ENCODE peak calls at places on chromosomes 12 and 14, in four cellular contexts. V is HepG2, B is Peyer's patch, K is NB4. H is an unnamed sample.

GRCh38 chr12:32944195-32944594 is 47.6 kb upstream of the PKP2 start:
- DNase-seq in V (no peak), B (no peak), K (no peak), H (no peak)

GRCh38 chr12:69689638-69690037 is 9.5 kb downstream of the BEST3 start:
- DNase-seq in V (no peak), B (no peak), K (no peak), H (no peak)

GRCh38 chr14:75249251-75249957 is 29.2 kb upstream of the FOS start:
- DNase-seq in V (no peak), B (peak), K (no peak), H (no peak)

GRCh38 chr12:33514893-33515292 is 75.3 kb upstream of the SYT10 start:
- DNase-seq in V (no peak), B (no peak), K (peak), H (peak)

GRCh38 chr12:126483145-126484068 is 1418.2 kb downstream of the AACS start:
- DNase-seq in V (no peak), B (no peak), K (no peak), H (no peak)

GRCh38 chr12:46219892-46220655 is 48.8 kb downstream of the SLC38A1 start:
- DNase-seq in V (peak), B (peak), K (peak), H (peak)

GRCh38 chr12:106301241-106301610 is 1.3 kb upstream of the TCP11L2 start:
- DNase-seq in V (no peak), B (no peak), K (no peak), H (no peak)

GRCh38 chr12:76274699-76275098 is 73.5 kb downstream of the BBS10 start:
- DNase-seq in V (no peak), B (no peak), K (no peak), H (peak)

GRCh38 chr12:32281098-32281497 is 118.3 kb upstream of the FGD4 start:
- DNase-seq in V (no peak), B (no peak), K (no peak), H (no peak)

GRCh38 chr12:69966409-69966808 is 141.4 kb downstream of the MYRFL start:
- DNase-seq in V (peak), B (no peak), K (no peak), H (no peak)

GRCh38 chr14:25803419-25804018 is 753.6 kb upstream of the STXBP6 start:
- DNase-seq in V (no peak), B (no peak), K (no peak), H (no peak)

GRCh38 chr12:102119674-102120563 is at the start of the genes NUP37 and PARPBP:
- DNase-seq in V (peak), B (peak), K (peak), H (peak)

GRCh38 chr12:51864701-51865469 is 16.4 kb upstream of the FIGNL2 start:
- DNase-seq in V (no peak), B (no peak), K (no peak), H (no peak)

GRCh38 chr12:15372313-15372712 is 50.0 kb downstream of the PTPRO start:
- DNase-seq in V (no peak), B (no peak), K (no peak), H (no peak)

GRCh38 chr12:26740991-26741390 is 92.0 kb downstream of the ITPR2 start:
- DNase-seq in V (no peak), B (no peak), K (no peak), H (no peak)

GRCh38 chr12:47604474-47604873 is 101.4 kb downstream of the RPAP3 start:
- DNase-seq in V (no peak), B (no peak), K (no peak), H (no peak)

GRCh38 chr12:108505121-108505520 is 10.0 kb upstream of the FICD start:
- DNase-seq in V (no peak), B (no peak), K (no peak), H (no peak)

GRCh38 chr12:87812030-87812429 is 217.2 kb downstream of the C12orf50 start:
- DNase-seq in V (no peak), B (no peak), K (no peak), H (no peak)

GRCh38 chr12:102423447-102423846 is 56.9 kb downstream of the IGF1 start:
- DNase-seq in V (no peak), B (no peak), K (no peak), H (no peak)

GRCh38 chr12:122130150-122130549 is 43.9 kb downstream of the IL31 start:
- DNase-seq in V (no peak), B (no peak), K (no peak), H (no peak)

GRCh38 chr14:69373104-69373503 is 25.0 kb downstream of the ERH start:
- DNase-seq in V (no peak), B (no peak), K (no peak), H (no peak)

GRCh38 chr12:110349521-110350151 is 53.9 kb downstream of the ANAPC7 start:
- DNase-seq in V (no peak), B (no peak), K (peak), H (no peak)

GRCh38 chr12:110349096-110349495 is 54.4 kb downstream of the ANAPC7 start:
- DNase-seq in V (no peak), B (no peak), K (no peak), H (no peak)

GRCh38 chr12:110353211-110353965 is 50.1 kb downstream of the ANAPC7 start:
- DNase-seq in V (no peak), B (no peak), K (no peak), H (no peak)

GRCh38 chr12:110352401-110352800 is 51.1 kb downstream of the ANAPC7 start:
- DNase-seq in V (no peak), B (no peak), K (no peak), H (no peak)

GRCh38 chr12:110351119-110351518 is 52.4 kb downstream of the ANAPC7 start:
- DNase-seq in V (no peak), B (no peak), K (no peak), H (no peak)
- TF ChIP-seq POLR2A in V (no peak), B (no peak), K (no peak), H (no peak)

GRCh38 chr12:74537707-74538385 is at the start of gene ATXN7L3B:
- DNase-seq in V (peak), B (peak), K (peak), H (peak)
- TF ChIP-seq POLR2A in V (peak), B (peak), K (peak), H (peak)

GRCh38 chr12:92133795-92134637 is 11.6 kb downstream of the BTG1 start:
- DNase-seq in V (no peak), B (no peak), K (peak), H (no peak)

GRCh38 chr12:92133166-92133565 is 12.5 kb downstream of the BTG1 start:
- DNase-seq in V (no peak), B (no peak), K (no peak), H (no peak)

GRCh38 chr12:92134638-92135274 is 10.9 kb downstream of the BTG1 start:
- DNase-seq in V (no peak), B (no peak), K (peak), H (peak)

GRCh38 chr12:92130999-92131398 is 14.6 kb downstream of the BTG1 start:
- DNase-seq in V (no peak), B (no peak), K (no peak), H (no peak)

GRCh38 chr12:92132282-92132681 is 13.4 kb downstream of the BTG1 start:
- DNase-seq in V (no peak), B (no peak), K (no peak), H (no peak)
- TF ChIP-seq POLR2A in V (no peak), B (no peak), K (no peak), H (no peak)

DNA sequence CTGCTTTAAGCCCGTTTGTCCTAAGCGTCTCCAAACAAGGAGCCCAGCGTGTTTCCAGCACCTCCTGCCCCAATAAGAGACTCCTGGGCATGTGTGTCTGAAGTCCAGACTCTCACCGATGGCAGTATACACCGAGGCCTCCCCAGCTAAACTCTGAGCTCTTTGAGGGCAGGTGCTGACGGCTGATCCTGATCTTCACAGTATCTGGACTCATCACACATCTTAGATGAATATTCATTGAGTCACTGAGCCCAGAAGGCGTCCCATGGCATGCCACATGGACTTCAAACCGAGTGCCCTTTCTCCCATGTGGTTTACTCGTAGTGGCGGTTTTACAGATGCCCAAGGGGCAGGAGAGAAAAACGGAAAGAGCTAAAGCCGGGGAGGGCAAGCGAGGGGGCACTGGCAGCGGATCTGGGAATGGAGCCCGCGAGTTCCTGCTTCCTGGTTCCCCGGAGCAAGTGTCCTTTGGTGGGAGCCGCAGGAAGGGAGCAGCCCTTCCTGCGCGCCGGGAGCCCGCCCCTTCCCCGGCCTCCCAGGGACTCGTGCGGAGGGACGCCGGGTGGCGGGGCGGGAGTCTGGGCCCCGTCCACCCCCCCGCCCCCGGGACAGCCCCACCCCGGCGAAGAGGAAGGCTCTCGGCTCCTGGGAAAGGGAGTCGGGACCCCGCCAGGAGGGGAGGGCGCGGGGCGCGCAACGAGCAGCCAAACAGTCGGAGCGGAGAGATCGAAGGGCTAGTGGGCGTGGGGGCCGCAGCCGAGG is 584 bp upstream of the TEAD4 start:
- DNase-seq in V (peak), B (no peak), K (no peak), H (no peak)
- TF ChIP-seq POLR2A in V (peak), B (no peak), K (no peak), H (no peak)

GRCh38 chr12:114687802-114688201 is 3.8 kb upstream of the TBX3 start:
- DNase-seq in V (no peak), B (no peak), K (no peak), H (no peak)

GRCh38 chr12:114687269-114687605 is 3.3 kb upstream of the TBX3 start:
- DNase-seq in V (no peak), B (no peak), K (no peak), H (no peak)

GRCh38 chr12:114685869-114686268 is 1.9 kb upstream of the TBX3 start:
- DNase-seq in V (no peak), B (no peak), K (no peak), H (no peak)

GRCh38 chr12:114685320-114685781 is 1.4 kb upstream of the TBX3 start:
- DNase-seq in V (no peak), B (no peak), K (no peak), H (no peak)

DNA sequence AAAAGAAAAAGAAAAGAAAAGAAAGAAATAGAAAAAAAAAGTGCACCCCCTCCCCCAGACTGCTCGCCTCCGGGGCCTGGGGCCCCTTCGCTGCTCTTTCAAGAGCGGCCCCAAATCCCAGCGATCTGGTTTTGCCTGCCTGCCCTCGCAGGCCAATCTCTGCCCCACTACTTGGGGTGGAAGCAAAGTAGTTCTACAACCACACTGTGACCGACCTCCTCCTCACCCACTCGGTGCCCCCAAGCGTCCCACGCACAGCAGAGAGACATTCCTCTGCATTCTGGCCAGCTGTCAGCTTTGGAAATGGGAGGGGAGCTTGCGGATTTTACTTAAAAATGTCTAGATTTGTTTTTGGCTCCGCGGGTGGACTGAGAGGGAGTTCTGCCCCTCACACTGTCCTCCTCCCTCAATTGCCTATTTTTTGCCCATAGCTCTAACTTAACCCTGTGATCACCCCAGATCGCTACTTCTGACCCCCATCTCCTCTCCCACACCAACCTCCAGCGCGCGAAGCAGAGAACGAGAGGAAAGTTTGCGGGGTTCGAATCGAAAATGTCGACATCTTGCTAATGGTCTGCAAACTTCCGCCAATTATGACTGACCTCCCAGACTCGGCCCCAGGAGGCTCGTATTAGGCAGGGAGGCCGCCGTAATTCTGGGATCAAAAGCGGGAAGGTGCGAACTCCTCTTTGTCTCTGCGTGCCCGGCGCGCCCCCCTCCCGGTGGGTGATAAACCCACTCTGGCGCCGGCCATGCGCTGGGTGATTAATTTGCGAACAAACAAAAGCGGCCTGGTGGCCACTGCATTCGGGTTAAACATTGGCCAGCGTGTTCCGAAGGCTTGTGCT is 2.7 kb upstream of the TBX3 start:
- DNase-seq in V (no peak), B (no peak), K (no peak), H (no peak)
- TF ChIP-seq POLR2A in V (no peak), B (no peak), K (no peak), H (no peak)

GRCh38 chr14:20802341-20803084 is at the start of gene RNASE1:
- DNase-seq in V (peak), B (no peak), K (no peak), H (peak)
- TF ChIP-seq POLR2A in V (no peak), B (peak), K (no peak), H (no peak)

DNA sequence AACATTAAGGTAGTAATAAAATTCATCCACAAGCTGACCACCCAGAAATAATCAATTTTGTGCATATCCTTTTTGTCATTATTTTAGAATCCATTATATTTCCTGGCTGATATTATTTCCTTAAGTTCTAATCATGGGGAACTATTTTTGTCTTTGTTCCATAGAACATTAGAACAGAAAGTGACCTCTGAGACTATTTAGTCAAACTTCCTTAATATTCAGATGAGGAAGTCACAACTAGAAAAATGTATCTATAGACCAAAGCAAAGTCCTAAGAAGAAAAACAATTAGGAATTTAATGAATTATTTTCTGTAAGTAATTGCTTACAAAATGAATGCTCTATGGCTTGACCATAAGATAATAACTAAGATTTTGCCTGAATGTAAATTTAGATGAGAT is 238.2 kb upstream of the SEL1L start:
- DNase-seq in V (no peak), B (no peak), K (no peak), H (no peak)
- TF ChIP-seq POLR2A in V (no peak), B (no peak), K (no peak), H (no peak)

GRCh38 chr12:124519741-124520140 is 47.7 kb downstream of the NCOR2 start:
- DNase-seq in V (no peak), B (no peak), K (no peak), H (no peak)

GRCh38 chr12:124516850-124517249 is 50.6 kb downstream of the NCOR2 start:
- DNase-seq in V (no peak), B (no peak), K (no peak), H (no peak)

GRCh38 chr12:124517260-124518050 is 50.0 kb downstream of the NCOR2 start:
- DNase-seq in V (no peak), B (no peak), K (no peak), H (no peak)

GRCh38 chr12:124520258-124520657 is 47.2 kb downstream of the NCOR2 start:
- DNase-seq in V (peak), B (no peak), K (no peak), H (no peak)

DNA sequence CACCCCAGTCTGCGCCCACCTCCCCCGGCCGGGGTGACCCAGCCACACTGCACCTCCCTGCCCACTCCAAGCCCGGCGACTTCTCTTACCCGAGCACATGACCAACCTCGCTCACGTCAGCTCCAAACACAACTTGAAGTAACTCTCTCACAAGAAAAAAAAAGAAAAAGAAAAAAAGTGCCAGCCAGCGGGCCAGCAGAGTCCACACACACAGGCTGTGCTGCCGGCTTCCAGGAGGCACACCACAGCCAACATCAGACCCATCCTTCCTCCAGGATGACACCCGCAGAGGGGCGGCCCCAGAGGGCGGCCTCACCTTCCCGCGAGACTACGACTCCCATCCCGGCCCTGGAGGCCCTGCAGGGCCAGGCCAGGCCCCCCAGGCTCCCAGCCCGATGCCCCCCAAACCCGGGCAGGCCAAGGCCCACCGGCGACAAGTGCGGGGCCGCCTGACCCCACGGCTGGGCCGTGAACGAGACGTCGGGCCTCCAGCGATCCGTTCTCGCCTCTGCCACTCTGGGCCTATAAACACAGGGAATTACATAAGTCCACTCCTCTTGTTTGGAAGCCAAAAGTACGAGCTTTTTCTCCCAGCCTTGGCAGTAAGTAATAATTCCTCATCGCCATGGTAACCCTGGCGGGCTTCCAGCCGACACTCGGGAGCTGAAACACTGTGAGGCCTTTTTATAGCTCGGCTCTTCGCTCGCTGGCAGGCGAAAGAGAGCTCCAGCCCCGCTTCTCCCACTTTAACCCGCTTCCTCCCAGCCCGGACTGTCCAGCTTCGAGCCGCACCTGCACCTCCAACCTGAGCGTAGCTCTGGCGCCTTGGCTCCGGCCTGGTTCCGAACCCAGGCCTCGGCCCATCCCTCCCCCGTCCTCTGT is 49.1 kb downstream of the NCOR2 start:
- DNase-seq in V (peak), B (peak), K (no peak), H (peak)
- TF ChIP-seq POLR2A in V (peak), B (no peak), K (no peak), H (no peak)

GRCh38 chr12:98419795-98420402 is 95.5 kb upstream of the TMPO start:
- DNase-seq in V (no peak), B (no peak), K (no peak), H (no peak)

GRCh38 chr12:98419101-98419794 is 96.1 kb upstream of the TMPO start:
- DNase-seq in V (no peak), B (no peak), K (no peak), H (no peak)

GRCh38 chr12:98416845-98417244 is 98.5 kb upstream of the TMPO start:
- DNase-seq in V (no peak), B (no peak), K (peak), H (peak)

GRCh38 chr12:98417303-98417702 is 98.1 kb upstream of the TMPO start:
- DNase-seq in V (no peak), B (no peak), K (peak), H (no peak)

GRCh38 chr12:98418357-98419075 is 96.9 kb upstream of the TMPO start:
- DNase-seq in V (no peak), B (peak), K (peak), H (peak)
- TF ChIP-seq POLR2A in V (no peak), B (no peak), K (no peak), H (no peak)

GRCh38 chr12:130455161-130455560 is 117.5 kb downstream of the PIWIL1 start:
- DNase-seq in V (no peak), B (no peak), K (no peak), H (no peak)
- TF ChIP-seq POLR2A in V (no peak), B (no peak), K (no peak), H (no peak)

H was measured in erythroblast.